ENCODE peak calls at places on chromosomes 13 and 19, in seven cellular contexts. B is erythroblast; Z is stimulated activated CD4-positive, alpha-beta T cell treated with anti-CD3 and anti-CD28 coated beads, Interleukin-4, amount 100 ng/mL, for 48 hours; S is activated CD4-positive, CD25-positive, alpha-beta regulatory T cell; E is mucosa of gallbladder; P is suprapubic skin; Y is NCI-H774. R is an unnamed sample.

GRCh38 chr13:94535231-94535630 is 55.7 kb upstream of the DCT start:
- DNase-seq in B (no peak), Z (no peak), S (no peak), E (no peak), P (no peak), Y (no peak), R (no peak)

GRCh38 chr13:41842029-41842428 is 118.9 kb downstream of the VWA8 start:
- DNase-seq in B (no peak), Z (no peak), S (no peak), E (no peak), P (no peak), Y (no peak), R (peak; percentile 13)

GRCh38 chr13:86020350-86021002 is 221.3 kb upstream of the SLITRK6 start:
- DNase-seq in B (no peak), Z (no peak), S (no peak), E (peak; percentile 32), P (no peak), Y (no peak), R (no peak)

GRCh38 chr13:35485451-35485850 is 9.0 kb upstream of the MAB21L1 start:
- DNase-seq in B (no peak), Z (no peak), S (no peak), E (no peak), P (no peak), Y (peak; percentile 4), R (no peak)

GRCh38 chr13:106521101-106521799 is 14.2 kb downstream of the EFNB2 start:
- DNase-seq in B (no peak), Z (no peak), S (no peak), E (no peak), P (no peak), Y (peak; percentile 58), R (no peak)

GRCh38 chr13:43009506-43009905 is 13.9 kb upstream of the DNAJC15 start:
- DNase-seq in B (no peak), Z (no peak), S (no peak), E (no peak), P (no peak), Y (no peak), R (no peak)

GRCh38 chr13:36788276-36788675 is 30.7 kb upstream of the RFXAP start:
- DNase-seq in B (no peak), Z (no peak), S (no peak), E (no peak), P (no peak), Y (no peak), R (no peak)

GRCh38 chr13:114101831-114102520 is 30.4 kb downstream of the RASA3 start:
- DNase-seq in B (no peak), Z (no peak), S (no peak), E (no peak), P (peak; percentile 60), Y (no peak), R (no peak)

GRCh38 chr13:91946498-91947070 is 548.2 kb downstream of the GPC5 start:
- DNase-seq in B (peak; percentile 1), Z (no peak), S (no peak), E (no peak), P (no peak), Y (peak; percentile 9), R (no peak)

GRCh38 chr19:403221-404036 is 5.5 kb downstream of the C2CD4C start:
- DNase-seq in B (no peak), Z (no peak), S (no peak), E (no peak), P (peak; percentile 20), Y (peak; percentile 81), R (no peak)

GRCh38 chr13:105972811-105973590 is 562.5 kb downstream of the EFNB2 start:
- DNase-seq in B (no peak), Z (no peak), S (no peak), E (no peak), P (no peak), Y (no peak), R (no peak)

GRCh38 chr19:38556521-38557174 is 61.1 kb downstream of the MAP4K1 start:
- DNase-seq in B (no peak), Z (no peak), S (no peak), E (no peak), P (no peak), Y (no peak), R (no peak)

GRCh38 chr13:111449041-111449440 is 128.6 kb downstream of the TEX29 start:
- DNase-seq in B (no peak), Z (no peak), S (no peak), E (no peak), P (no peak), Y (no peak), R (no peak)

GRCh38 chr19:16355293-16356043 is 30.8 kb downstream of the KLF2 start:
- DNase-seq in B (no peak), Z (no peak), S (no peak), E (no peak), P (no peak), Y (no peak), R (peak; percentile 31)

GRCh38 chr19:10334340-10335148 is 1.2 kb upstream of the RAVER1 start:
- DNase-seq in B (peak; percentile 82), Z (peak; percentile 46), S (no peak), E (peak; percentile 94), P (peak; percentile 98), Y (peak; percentile 73), R (peak; percentile 19)

GRCh38 chr19:10431943-10432735 is 11.8 kb downstream of the PDE4A start:
- DNase-seq in B (peak; percentile 77), Z (peak; percentile 49), S (no peak), E (peak; percentile 56), P (peak; percentile 82), Y (no peak), R (no peak)

GRCh38 chr13:114013952-114014629 is 40.2 kb upstream of the C13orf46 start:
- DNase-seq in B (no peak), Z (no peak), S (no peak), E (no peak), P (no peak), Y (no peak), R (no peak)

GRCh38 chr19:45526143-45526542 is 18.9 kb downstream of the VASP start:
- DNase-seq in B (peak; percentile 17), Z (no peak), S (no peak), E (peak; percentile 55), P (no peak), Y (peak; percentile 53), R (no peak)

GRCh38 chr13:109389892-109390345 is 396.5 kb downstream of the IRS2 start:
- DNase-seq in B (no peak), Z (no peak), S (no peak), E (no peak), P (no peak), Y (no peak), R (peak; percentile 89)

GRCh38 chr19:41341669-41342490 is 11.8 kb downstream of the TGFB1 start:
- DNase-seq in B (no peak), Z (no peak), S (no peak), E (no peak), P (no peak), Y (no peak), R (no peak)

GRCh38 chr19:14418743-14419037 is 451 bp downstream of the DDX39A start:
- DNase-seq in B (peak; percentile 83), Z (no peak), S (no peak), E (no peak), P (no peak), Y (no peak), R (no peak)